ENCODE peak calls at places on chromosomes 6 and 20, in five cellular contexts. Q is OCI-LY7, O is SK-N-SH, R is HCT116, H is hepatocyte. M is an unnamed sample.

GRCh38 chr20:10217517-10218410 is 866 bp upstream of the SNAP25 start:
- DNase-seq in R (no peak), H (peak; percentile 86), Q (no peak), O (peak; percentile 77), M (peak; percentile 76)

GRCh38 chr20:57849126-57849867 is 139.5 kb upstream of the PMEPA1 start:
- DNase-seq in O (no peak), H (no peak), R (no peak), Q (no peak), M (peak; percentile 66)

GRCh38 chr6:45922728-45923351 is 92.8 kb downstream of the CLIC5 start:
- DNase-seq in Q (peak; percentile 39), R (peak; percentile 52), O (peak; percentile 31), H (peak; percentile 85), M (peak; percentile 88)

GRCh38 chr6:28208180-28208659 is 16.9 kb upstream of the ZSCAN9 start:
- DNase-seq in H (no peak), Q (no peak), O (no peak), R (no peak), M (peak; percentile 10)

GRCh38 chr6:126444874-126445273 is 105.0 kb downstream of the CENPW start:
- DNase-seq in O (no peak), Q (no peak), H (no peak), R (no peak), M (peak; percentile 45)

GRCh38 chr20:61025536-61025935 is 226.5 kb upstream of the CDH4 start:
- DNase-seq in O (no peak), H (no peak), Q (no peak), R (no peak), M (no peak)

GRCh38 chr6:81865712-81866111 is 113.2 kb upstream of the TENT5A start:
- DNase-seq in O (no peak), Q (no peak), H (peak; percentile 25), R (no peak), M (peak; percentile 63)

GRCh38 chr6:102298066-102298465 is 904.6 kb downstream of the GRIK2 start:
- DNase-seq in R (no peak), Q (no peak), H (no peak), O (no peak), M (no peak)

GRCh38 chr20:51044796-51045195 is 21.9 kb upstream of the KCNG1 start:
- DNase-seq in H (no peak), R (no peak), O (no peak), Q (no peak), M (no peak)

GRCh38 chr20:358891-359555 is 12.1 kb downstream of the NRSN2 start:
- DNase-seq in H (no peak), Q (no peak), R (no peak), O (no peak), M (peak; percentile 67)

GRCh38 chr6:22622390-22622789 is 53.0 kb downstream of the HDGFL1 start:
- DNase-seq in O (peak; percentile 33), Q (no peak), R (no peak), H (no peak), M (no peak)
- H3K9me3 ChIP-seq in O (peaks cover 7% of the 10 kb centered on the region), Q (peaks cover 3% of the 10 kb centered on the region), R (peaks cover 7% of the 10 kb centered on the region), H (no peaks in the 10 kb centered on the region), M (no peaks in the 10 kb centered on the region)

GRCh38 chr20:33733654-33734576 is 2.1 kb downstream of the ZNF341 start:
- DNase-seq in O (no peak), Q (peak; percentile 65), H (peak; percentile 73), R (no peak), M (peak; percentile 84)
- H2AFZ ChIP-seq in O (peak overlapping the region; percentile 42), Q (peak overlapping the region; percentile 59), H (peak overlapping the region; percentile 0), R (peak overlapping the region; percentile 13), M (peak overlapping the region; percentile 69)

DNA sequence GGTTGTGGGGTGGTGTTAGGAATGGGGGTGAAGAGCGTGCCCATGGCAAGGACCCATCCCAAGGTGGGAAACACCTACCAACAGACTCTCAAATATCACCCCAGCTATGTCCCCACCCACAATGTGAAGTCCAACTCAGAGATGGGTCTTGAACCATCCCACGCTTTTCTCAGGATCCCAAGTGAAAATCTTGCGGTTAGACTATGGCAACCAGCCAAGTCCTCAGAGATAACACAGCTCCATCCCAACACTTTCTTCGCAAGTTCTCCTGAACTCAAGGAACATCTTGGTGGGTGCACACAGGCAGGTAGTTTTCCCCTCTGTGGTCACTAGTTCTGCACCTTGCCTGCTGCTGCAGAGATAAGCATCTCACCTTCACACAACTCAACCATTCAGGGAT is 116.0 kb downstream of the CDC5L start:
- DNase-seq in Q (no peak), O (no peak), R (no peak), H (no peak), M (no peak)
- H3K9me2 ChIP-seq in Q (no peaks in the 10 kb centered on the region), O (no peaks in the 10 kb centered on the region), R (no peaks in the 10 kb centered on the region), H (no peaks in the 10 kb centered on the region), M (no peaks in the 10 kb centered on the region)

DNA sequence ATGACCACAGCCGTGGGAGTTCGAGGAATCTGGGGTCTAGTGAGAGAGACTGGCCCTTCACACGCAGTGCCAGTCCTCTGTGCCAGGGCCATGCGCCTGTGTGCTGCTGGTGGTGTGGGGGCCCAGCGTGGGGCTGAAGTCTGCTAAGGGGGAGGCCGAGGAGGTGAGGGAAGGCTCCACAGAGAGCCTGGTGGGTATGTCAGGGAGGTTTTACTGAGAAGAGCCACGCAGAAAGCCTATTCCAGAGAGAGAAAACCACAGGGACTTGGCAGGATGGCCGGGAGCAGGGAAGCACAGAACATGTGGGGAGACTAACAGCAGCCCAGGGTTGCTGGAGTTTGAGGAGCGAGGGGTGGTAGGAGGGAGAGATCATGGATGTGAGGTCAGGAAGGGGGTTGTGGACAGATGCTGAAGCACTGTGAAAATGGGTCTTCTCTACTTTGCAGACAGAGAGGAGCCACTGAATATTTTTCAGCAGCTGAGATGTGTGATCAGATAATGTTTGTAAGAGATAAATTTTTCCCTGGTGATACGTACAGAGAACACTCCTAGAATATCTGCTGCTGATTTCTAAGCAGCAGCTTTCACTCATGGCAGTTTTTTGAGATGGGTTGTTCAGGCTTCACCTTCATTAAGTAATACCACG is 35.4 kb downstream of the DUSP22 start:
- DNase-seq in O (peak; percentile 52), H (no peak), Q (no peak), R (no peak), M (peak; percentile 68)
- H3K9me3 ChIP-seq in O (no peaks in the 10 kb centered on the region), H (no peaks in the 10 kb centered on the region), Q (no peaks in the 10 kb centered on the region), R (no peaks in the 10 kb centered on the region), M (no peaks in the 10 kb centered on the region)

GRCh38 chr6:138393871-138394783 is 9.9 kb upstream of the HEBP2 start:
- DNase-seq in O (no peak), R (no peak), Q (peak; percentile 70), H (no peak), M (no peak)

GRCh38 chr6:138383776-138384175 is 6.1 kb downstream of the SMIM28 start:
- DNase-seq in Q (no peak), H (no peak), R (no peak), O (no peak), M (no peak)

GRCh38 chr6:138387577-138388368 is 10.1 kb downstream of the SMIM28 start:
- DNase-seq in O (no peak), Q (no peak), H (no peak), R (no peak), M (no peak)

GRCh38 chr6:138386897-138387296 is 9.2 kb downstream of the SMIM28 start:
- DNase-seq in R (no peak), Q (no peak), O (no peak), H (no peak), M (no peak)

DNA sequence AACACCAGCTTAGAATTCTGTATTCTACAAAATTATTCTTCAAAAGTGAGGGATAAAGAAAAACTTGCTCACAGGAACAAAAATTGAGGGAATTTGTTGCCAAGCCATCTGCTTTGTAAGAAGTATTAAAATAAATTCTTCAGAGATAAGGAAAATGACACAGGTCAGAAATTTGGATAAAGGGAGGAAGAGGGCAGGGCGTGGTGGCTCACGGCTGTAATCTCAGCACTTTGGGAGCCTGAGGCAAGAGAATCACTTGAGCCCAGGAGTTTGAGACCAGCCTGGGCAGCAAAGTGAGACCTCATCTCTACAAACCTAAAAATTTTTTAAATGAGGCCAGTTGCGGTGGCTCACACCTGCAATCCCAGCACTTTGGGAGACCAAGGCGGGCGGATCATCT is 11.8 kb downstream of the SMIM28 start:
- DNase-seq in O (no peak), R (no peak), H (no peak), Q (no peak), M (no peak)
- H2AFZ ChIP-seq in O (no peak overlapping the region), R (no peak overlapping the region), H (no peak overlapping the region), Q (no peak overlapping the region), M (no peak overlapping the region)

DNA sequence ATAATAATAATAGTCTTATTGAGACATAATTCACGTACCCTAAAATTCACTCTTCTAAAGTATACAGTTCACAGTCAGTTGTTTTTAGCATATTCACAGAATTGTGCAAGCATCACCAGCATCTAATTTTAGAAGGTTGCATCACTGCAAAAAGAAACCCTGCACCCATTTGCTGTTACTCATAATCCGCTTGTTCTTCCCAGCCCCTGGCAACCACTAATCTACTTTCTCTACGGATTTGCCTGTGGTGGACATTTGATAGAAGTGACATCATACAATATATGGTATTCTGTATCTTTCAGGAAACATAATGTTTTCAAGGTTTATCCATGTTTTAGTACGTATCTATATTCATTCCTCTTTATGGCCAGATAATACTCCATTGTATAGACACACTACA is 41.5 kb upstream of the FAM184A start:
- DNase-seq in R (no peak), O (no peak), H (no peak), Q (no peak), M (peak; percentile 89)
- H3K9me2 ChIP-seq in R (no peaks in the 10 kb centered on the region), O (no peaks in the 10 kb centered on the region), H (no peaks in the 10 kb centered on the region), Q (no peaks in the 10 kb centered on the region), M (no peaks in the 10 kb centered on the region)

GRCh38 chr6:141996823-141997222 is 135.9 kb upstream of the GJE1 start:
- DNase-seq in R (no peak), H (no peak), O (no peak), Q (no peak), M (no peak)
- H3K9me3 ChIP-seq in R (no peaks in the 10 kb centered on the region), H (no peaks in the 10 kb centered on the region), O (peaks cover 39% of the 10 kb centered on the region), Q (no peaks in the 10 kb centered on the region), M (no peaks in the 10 kb centered on the region)

GRCh38 chr6:168413018-168413720 is 27.8 kb upstream of the SMOC2 start:
- DNase-seq in O (no peak), R (no peak), Q (no peak), H (no peak), M (no peak)
- H2AFZ ChIP-seq in O (no peak overlapping the region), R (no peak overlapping the region), Q (no peak overlapping the region), H (no peak overlapping the region), M (no peak overlapping the region)

GRCh38 chr20:24763386-24764026 is 185.6 kb upstream of the CST7 start:
- DNase-seq in Q (no peak), H (no peak), R (no peak), O (no peak), M (no peak)

GRCh38 chr20:24762791-24763350 is 186.2 kb upstream of the CST7 start:
- DNase-seq in O (no peak), Q (no peak), H (no peak), R (no peak), M (no peak)

GRCh38 chr20:24764027-24764797 is 184.9 kb upstream of the CST7 start:
- DNase-seq in H (no peak), R (no peak), O (no peak), Q (no peak), M (no peak)

GRCh38 chr20:24762371-24762770 is 186.7 kb upstream of the CST7 start:
- DNase-seq in R (no peak), Q (no peak), O (no peak), H (no peak), M (no peak)

GRCh38 chr20:24761220-24762065 is 187.6 kb upstream of the CST7 start:
- DNase-seq in Q (no peak), R (no peak), H (no peak), O (no peak), M (no peak)
- H3K9me2 ChIP-seq in Q (no peaks in the 10 kb centered on the region), R (no peaks in the 10 kb centered on the region), H (no peaks in the 10 kb centered on the region), O (no peaks in the 10 kb centered on the region), M (no peaks in the 10 kb centered on the region)